ENCODE peak calls at places on chromosomes 3 and 15, in ten cellular contexts. H is heart left ventricle, X is stomach, R is IMR-90, F is AG04450, S is tibial artery, B is PC-9, D is body of pancreas, I is AG09309, C is Panc1. Q is an unnamed sample.
A peak's percentile ranks its signal among the peaks of the same experiment; 100 is the strongest.

GRCh38 chr15:57549935-57550334 is 41.8 kb upstream of the MYZAP start:
- DNase-seq in X (no peak), I (no peak), C (no peak), R (no peak), F (no peak), H (peak; percentile 64), B (no peak), D (no peak), S (no peak), Q (no peak)

GRCh38 chr3:184314700-184315505 is 497 bp downstream of the EIF4G1 start:
- DNase-seq in I (no peak), X (peak; percentile 83), B (peak; percentile 70), S (peak; percentile 94), D (peak; percentile 86), C (no peak), F (no peak), R (peak; percentile 76), H (peak; percentile 94), Q (no peak)

GRCh38 chr3:66353530-66353929 is 132.7 kb downstream of the SLC25A26 start:
- DNase-seq in X (no peak), F (peak; percentile 38), S (no peak), R (peak; percentile 89), C (no peak), B (no peak), D (no peak), H (no peak), I (peak; percentile 31), Q (no peak)

GRCh38 chr3:149368850-149369497 is 8.5 kb downstream of the TM4SF1 start:
- DNase-seq in X (no peak), I (no peak), D (no peak), H (no peak), S (no peak), F (no peak), B (peak; percentile 58), R (no peak), C (no peak), Q (peak; percentile 79)

GRCh38 chr3:42736531-42736930 is 33.9 kb upstream of the HHATL start:
- DNase-seq in X (no peak), H (no peak), S (no peak), F (no peak), B (no peak), R (no peak), C (no peak), D (no peak), I (no peak), Q (no peak)

GRCh38 chr15:28983432-28984311 is 97.9 kb downstream of the APBA2 start:
- DNase-seq in S (no peak), H (no peak), F (no peak), C (no peak), D (no peak), R (no peak), X (no peak), B (no peak), I (no peak), Q (no peak)

GRCh38 chr3:143697975-143698374 is 150.3 kb downstream of the SLC9A9 start:
- DNase-seq in R (no peak), F (no peak), S (no peak), I (no peak), C (no peak), X (no peak), B (no peak), H (no peak), D (no peak), Q (no peak)

GRCh38 chr3:23071306-23071705 is 131.8 kb upstream of the UBE2E2 start:
- DNase-seq in D (no peak), S (no peak), F (no peak), B (no peak), R (no peak), X (no peak), I (no peak), C (no peak), H (no peak), Q (no peak)

DNA sequence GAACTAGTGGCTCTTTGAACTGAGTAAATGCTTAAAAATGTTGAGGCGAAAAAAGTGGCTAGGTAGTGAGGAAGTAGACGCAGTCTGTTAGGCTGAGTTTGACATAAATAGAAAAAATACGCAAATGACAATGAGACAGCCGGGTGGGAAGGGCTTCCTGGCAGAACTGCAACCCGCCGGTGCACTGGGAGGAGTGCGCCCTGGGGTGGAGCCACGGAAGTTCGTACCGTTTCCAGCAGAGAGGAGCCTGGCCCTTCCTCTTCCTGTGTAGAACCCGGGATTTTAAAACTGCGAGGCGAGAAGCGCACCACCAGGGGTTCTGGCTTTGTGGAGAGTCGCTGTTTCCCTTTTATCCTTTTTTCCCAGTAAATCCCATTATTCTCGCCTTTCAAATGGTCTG is 602.6 kb downstream of the PYDC2 start:
- DNase-seq in B (no peak), H (peak; percentile 77), I (no peak), C (no peak), X (no peak), R (peak; percentile 27), F (no peak), D (no peak), S (no peak), Q (no peak)
- H3K4me3 ChIP-seq in B (peak overlapping the region; percentile 46), H (peak overlapping the region; percentile 31), I (no peak overlapping the region), C (no peak overlapping the region), X (no peak overlapping the region), R (peak overlapping the region; percentile 27), F (no peak overlapping the region), D (no peak overlapping the region), S (no peak overlapping the region), Q (no peak overlapping the region)

GRCh38 chr3:29144361-29144760 is 136.5 kb upstream of the RBMS3 start:
- DNase-seq in S (no peak), X (no peak), I (no peak), R (no peak), F (no peak), B (no peak), H (no peak), D (no peak), C (no peak), Q (no peak)

GRCh38 chr3:29141912-29142262 is 139.0 kb upstream of the RBMS3 start:
- DNase-seq in I (no peak), F (no peak), X (no peak), H (no peak), B (no peak), S (no peak), R (no peak), C (no peak), D (no peak), Q (no peak)

GRCh38 chr3:29143151-29143550 is 137.7 kb upstream of the RBMS3 start:
- DNase-seq in X (no peak), C (no peak), H (no peak), B (no peak), F (no peak), I (no peak), R (no peak), S (no peak), D (no peak), Q (no peak)

GRCh38 chr3:29145370-29145769 is 135.5 kb upstream of the RBMS3 start:
- DNase-seq in F (no peak), H (no peak), D (no peak), I (no peak), R (no peak), C (no peak), B (no peak), S (no peak), X (no peak), Q (no peak)

GRCh38 chr3:29144807-29145206 is 136.1 kb upstream of the RBMS3 start:
- DNase-seq in R (peak; percentile 65), F (peak; percentile 34), D (no peak), C (no peak), X (no peak), S (no peak), I (peak; percentile 8), H (peak; percentile 35), B (no peak), Q (peak; percentile 1)
- TF ChIP-seq CTCF in R (peak; percentile 43), F (peak; percentile 45), D (no peak), C (no peak), X (no peak), S (no peak), I (peak; percentile 34), H (peak; percentile 21), B (no peak), Q (peak; percentile 16)

GRCh38 chr15:81418427-81418826 is 44.4 kb upstream of the TMC3 start:
- DNase-seq in I (no peak), D (no peak), R (no peak), X (no peak), C (no peak), F (no peak), H (no peak), S (no peak), B (no peak), Q (no peak)

GRCh38 chr15:81413851-81414250 is 39.8 kb upstream of the TMC3 start:
- DNase-seq in B (no peak), D (no peak), C (no peak), H (no peak), X (no peak), S (no peak), R (no peak), I (no peak), F (no peak), Q (no peak)

GRCh38 chr15:81419304-81419943 is 45.4 kb upstream of the TMC3 start:
- DNase-seq in I (no peak), S (no peak), H (no peak), B (no peak), R (peak; percentile 79), D (no peak), X (no peak), F (peak; percentile 10), C (no peak), Q (no peak)

DNA sequence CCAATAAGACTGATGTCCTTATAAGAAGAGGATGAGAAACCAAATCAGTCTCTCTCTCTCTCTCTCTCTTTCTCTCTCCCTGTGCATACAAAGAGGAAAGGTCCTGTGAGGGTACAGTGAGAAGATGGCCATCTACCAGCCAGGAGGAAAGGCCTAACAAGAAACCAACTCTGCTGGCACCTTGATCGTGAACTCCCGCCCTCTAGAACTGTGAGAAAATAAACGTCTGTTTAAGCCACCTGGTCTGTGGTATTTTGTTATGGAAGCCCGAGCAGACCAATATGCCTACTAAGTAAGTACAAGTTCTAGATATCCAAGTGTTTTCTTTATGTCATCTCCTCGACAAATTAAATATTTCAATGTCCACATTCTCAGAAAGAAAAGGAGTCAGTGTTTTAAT is 44.9 kb upstream of the TMC3 start:
- DNase-seq in F (no peak), X (no peak), I (no peak), R (peak; percentile 6), D (no peak), B (no peak), H (no peak), C (no peak), S (no peak), Q (no peak)
- H3K4me3 ChIP-seq in F (no peak overlapping the region), X (no peak overlapping the region), I (no peak overlapping the region), R (no peak overlapping the region), D (no peak overlapping the region), B (no peak overlapping the region), H (no peak overlapping the region), C (no peak overlapping the region), S (no peak overlapping the region), Q (no peak overlapping the region)

DNA sequence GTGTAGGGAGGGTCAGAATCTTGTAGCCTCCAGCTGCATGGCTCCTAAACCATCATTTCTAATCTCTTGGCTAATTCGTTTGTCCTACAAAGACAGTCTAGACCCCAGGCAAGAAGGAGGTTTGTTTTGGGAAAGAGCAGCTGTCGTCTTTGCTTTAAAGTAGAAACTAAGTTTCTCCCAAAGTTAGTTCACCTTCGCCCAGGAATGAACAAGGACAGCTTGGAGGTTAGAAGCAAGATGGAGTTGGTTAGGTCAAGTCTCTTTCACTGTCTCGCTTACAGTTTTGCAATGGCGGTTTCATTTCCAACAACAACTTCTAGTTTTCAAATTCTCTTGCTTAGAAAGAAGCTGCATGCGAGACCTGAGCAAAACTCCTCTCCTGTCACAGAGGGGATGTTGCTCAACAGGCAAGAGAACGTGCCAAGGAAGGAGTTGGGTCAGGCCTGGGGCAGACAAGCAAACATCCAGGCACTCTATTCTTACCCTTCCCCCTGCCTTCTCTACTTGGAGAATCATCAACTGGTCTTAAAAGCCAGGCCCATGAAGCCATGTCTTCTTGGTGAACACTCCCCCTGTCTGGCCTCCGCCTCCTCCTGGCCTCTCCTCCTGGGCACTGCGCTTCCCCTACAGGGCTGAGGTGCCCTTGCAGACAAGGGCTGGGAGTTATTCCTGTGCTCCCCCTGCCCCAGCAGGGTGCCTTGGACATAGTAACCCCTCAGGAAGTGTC is 57.6 kb downstream of the TMEM44 start:
- DNase-seq in B (no peak), D (no peak), X (no peak), H (peak; percentile 56), I (no peak), C (no peak), R (peak; percentile 64), F (no peak), S (peak; percentile 83), Q (no peak)
- TF ChIP-seq CTCF in B (no peak), D (no peak), X (no peak), H (no peak), I (no peak), C (no peak), R (peak; percentile 23), F (no peak), S (no peak), Q (no peak)